ENCODE peak calls at places on chromosomes 2 and 18, in five cellular contexts. Q is osteoblast, T is astrocyte, V is fibroblast of lung, H is endothelial cell of umbilical vein. M is an unnamed sample.
A peak's percentile ranks its signal among the peaks of the same experiment; 100 is the strongest.

GRCh38 chr2:164015328-164016123 is 279.7 kb upstream of the FIGN start:
- DNase-seq in Q (no peak), T (peak; percentile 94), V (peak; percentile 95), H (no peak), M (no peak)

GRCh38 chr2:217573565-217573964 is 429.2 kb downstream of the TNS1 start:
- DNase-seq in Q (peak; percentile 82), T (peak; percentile 78), V (peak; percentile 81), H (no peak), M (peak; percentile 18)

GRCh38 chr18:54737986-54738385 is 90.3 kb upstream of the RAB27B start:
- DNase-seq in Q (peak; percentile 72), T (peak; percentile 78), V (peak; percentile 81), H (peak; percentile 14), M (peak; percentile 65)

GRCh38 chr2:159140070-159140774 is 146.3 kb downstream of the WDSUB1 start:
- DNase-seq in Q (no peak), T (peak; percentile 88), V (peak; percentile 90), H (peak; percentile 87), M (no peak)

GRCh38 chr2:134154269-134154668 is 99.6 kb upstream of the MGAT5 start:
- DNase-seq in Q (no peak), T (no peak), V (no peak), H (peak; percentile 46), M (no peak)

GRCh38 chr18:51425889-51426288 is 228.4 kb upstream of the MEX3C start:
- DNase-seq in Q (no peak), T (no peak), V (no peak), H (no peak), M (no peak)

GRCh38 chr2:43333656-43334144 is 107.3 kb upstream of the ZFP36L2 start:
- DNase-seq in Q (peak; percentile 84), T (peak; percentile 52), V (peak; percentile 59), H (peak; percentile 36), M (no peak)

GRCh38 chr2:49044680-49045079 is 109.6 kb downstream of the FSHR start:
- DNase-seq in Q (peak; percentile 35), T (no peak), V (no peak), H (no peak), M (no peak)

GRCh38 chr2:101679037-101679726 is 18.3 kb upstream of the MAP4K4 start:
- DNase-seq in Q (no peak), T (peak; percentile 90), V (peak; percentile 92), H (no peak), M (no peak)

GRCh38 chr2:215773728-215774127 is 239.6 kb downstream of the MREG start:
- DNase-seq in Q (peak; percentile 79), T (peak; percentile 98), V (peak; percentile 99), H (no peak), M (peak; percentile 33)

GRCh38 chr18:48775372-48776160 is 175.2 kb downstream of the SMAD7 start:
- DNase-seq in Q (no peak), T (no peak), V (no peak), H (no peak), M (no peak)

GRCh38 chr2:120856421-120856862 is 120.8 kb downstream of the GLI2 start:
- DNase-seq in Q (peak; percentile 87), T (peak; percentile 63), V (peak; percentile 78), H (no peak), M (peak; percentile 12)

GRCh38 chr2:30686669-30687068 is 120.6 kb downstream of the CAPN13 start:
- DNase-seq in Q (no peak), T (no peak), V (no peak), H (no peak), M (peak; percentile 21)

GRCh38 chr18:75249672-75250470 is 39.3 kb downstream of the TSHZ1 start:
- DNase-seq in Q (no peak), T (no peak), V (no peak), H (no peak), M (no peak)

GRCh38 chr2:3536682-3537632 is 17.6 kb upstream of the ADI1 start:
- DNase-seq in Q (no peak), T (peak; percentile 46), V (peak; percentile 62), H (peak; percentile 51), M (peak; percentile 41)

GRCh38 chr2:239728751-239729150 is 296.4 kb downstream of the NDUFA10 start:
- DNase-seq in Q (peak; percentile 64), T (no peak), V (no peak), H (no peak), M (no peak)

GRCh38 chr18:68555935-68556334 is 159.0 kb downstream of the TMX3 start:
- DNase-seq in Q (no peak), T (no peak), V (no peak), H (no peak), M (no peak)

GRCh38 chr2:233853883-233854240 is 473 bp downstream of the HJURP start:
- DNase-seq in Q (no peak), T (no peak), V (no peak), H (no peak), M (no peak)

GRCh38 chr2:239886781-239887180 is 138.4 kb downstream of the NDUFA10 start:
- DNase-seq in Q (no peak), T (no peak), V (no peak), H (no peak), M (no peak)

GRCh38 chr2:191170773-191171172 is 20.0 kb upstream of the STAT4 start:
- DNase-seq in Q (no peak), T (no peak), V (peak; percentile 23), H (no peak), M (no peak)

GRCh38 chr2:111111101-111111755 is 9.5 kb upstream of the BCL2L11 start:
- DNase-seq in Q (no peak), T (no peak), V (no peak), H (no peak), M (no peak)

GRCh38 chr18:39359636-39360035 is 1794.0 kb upstream of the CELF4 start:
- DNase-seq in Q (no peak), T (no peak), V (no peak), H (no peak), M (no peak)
- H2AFZ ChIP-seq in Q (no peak overlapping the region), T (no peak overlapping the region), V (no peak overlapping the region), H (no peak overlapping the region), M (no peak overlapping the region)

GRCh38 chr18:59269563-59270214 is 3.6 kb downstream of the RAX start:
- DNase-seq in Q (peak; percentile 81), T (no peak), V (no peak), H (no peak), M (no peak)
- H3K4me2 ChIP-seq in Q (no peak overlapping the region), T (peak overlapping the region; percentile 60), V (no peak overlapping the region), H (no peak overlapping the region), M (no peak overlapping the region)

GRCh38 chr2:32946314-32947075 is at the start of gene LTBP1:
- DNase-seq in Q (peak; percentile 98), T (peak; percentile 69), V (peak; percentile 80), H (peak; percentile 77), M (peak; percentile 62)
- H2AFZ ChIP-seq in Q (peak within 1 kb of the TSS; percentile 92), T (peak within 1 kb of the TSS; percentile 98), V (peak within 1 kb of the TSS; percentile 51), H (peak within 1 kb of the TSS; percentile 77), M (peak within 1 kb of the TSS; percentile 96)

GRCh38 chr2:123720760-123721159 is 304.3 kb upstream of the CNTNAP5 start:
- DNase-seq in Q (no peak), T (no peak), V (no peak), H (no peak), M (peak; percentile 69)
- H3K4me2 ChIP-seq in Q (no peak overlapping the region), T (no peak overlapping the region), V (no peak overlapping the region), H (no peak overlapping the region), M (no peak overlapping the region)

GRCh38 chr18:57220485-57220884 is 73.6 kb downstream of the BOD1L2 start:
- DNase-seq in Q (no peak), T (no peak), V (no peak), H (no peak), M (no peak)

GRCh38 chr18:57218281-57218680 is 71.4 kb downstream of the BOD1L2 start:
- DNase-seq in Q (no peak), T (no peak), V (no peak), H (no peak), M (no peak)

GRCh38 chr18:57223160-57223870 is 76.4 kb downstream of the BOD1L2 start:
- DNase-seq in Q (no peak), T (no peak), V (peak; percentile 1), H (no peak), M (no peak)

GRCh38 chr18:57221084-57221483 is 74.2 kb downstream of the BOD1L2 start:
- DNase-seq in Q (no peak), T (no peak), V (no peak), H (no peak), M (no peak)
- H2AFZ ChIP-seq in Q (no peak overlapping the region), T (no peak overlapping the region), V (no peak overlapping the region), H (no peak overlapping the region), M (no peak overlapping the region)